ENCODE peak calls at places on chromosomes 3 and 15, in five cellular contexts. N is aorta, Y is IMR-90, P is ovary, B is PC-9. D is an unnamed sample.

GRCh38 chr3:15860014-15860934 is 62.5 kb upstream of the ANKRD28 start:
- DNase-seq in P (peak), B (peak), N (peak), Y (peak), D (no peak)

GRCh38 chr3:31543375-31543774 is 10.7 kb downstream of the STT3B start:
- DNase-seq in Y (peak), B (no peak), P (no peak), N (no peak), D (no peak)

GRCh38 chr3:13113346-13114335 is 40.4 kb upstream of the IQSEC1 start:
- DNase-seq in B (no peak), Y (no peak), N (peak), P (no peak), D (no peak)

GRCh38 chr3:70905496-70905895 is 593.1 kb upstream of the MDFIC2 start:
- DNase-seq in Y (no peak), B (no peak), N (no peak), P (no peak), D (no peak)

GRCh38 chr3:45153658-45154437 is 7.7 kb upstream of the CDCP1 start:
- DNase-seq in B (no peak), P (no peak), N (no peak), Y (peak), D (no peak)

GRCh38 chr3:188931531-188931930 is 240.2 kb upstream of the TPRG1 start:
- DNase-seq in N (no peak), B (no peak), P (no peak), Y (no peak), D (no peak)

GRCh38 chr15:90295270-90295648 is 29.8 kb downstream of the NGRN start:
- DNase-seq in N (no peak), P (no peak), B (no peak), Y (no peak), D (no peak)

GRCh38 chr3:99842826-99843589 is 25.3 kb downstream of the CMSS1 start:
- DNase-seq in Y (peak), B (no peak), N (no peak), P (no peak), D (no peak)

GRCh38 chr3:42937334-42937733 is 31.4 kb downstream of the ZNF662 start:
- DNase-seq in P (no peak), B (no peak), Y (no peak), N (no peak), D (no peak)

GRCh38 chr3:79651536-79652065 is 116.2 kb downstream of the ROBO1 start:
- DNase-seq in B (no peak), Y (no peak), N (no peak), P (no peak), D (no peak)

GRCh38 chr3:189900578-189900977 is 220.1 kb downstream of the P3H2 start:
- DNase-seq in B (no peak), P (no peak), Y (no peak), N (no peak), D (peak)

GRCh38 chr3:49020335-49021212 is 1.3 kb upstream of the NDUFAF3 start:
- DNase-seq in P (no peak), Y (no peak), N (peak), B (peak), D (no peak)

GRCh38 chr3:170868577-170869239 is 1.3 kb downstream of the RPL22L1 start:
- DNase-seq in N (no peak), Y (no peak), P (peak), B (no peak), D (no peak)

GRCh38 chr15:99177679-99178078 is 71.7 kb downstream of the TTC23 start:
- DNase-seq in B (no peak), Y (no peak), P (no peak), N (no peak), D (no peak)

GRCh38 chr3:195543642-195544536 is 764 bp upstream of the PPP1R2 start:
- DNase-seq in N (no peak), Y (no peak), B (no peak), P (peak), D (no peak)

GRCh38 chr3:194132465-194133358 is 3.2 kb upstream of the HES1 start:
- DNase-seq in P (no peak), Y (no peak), N (no peak), B (peak), D (no peak)

GRCh38 chr3:152835311-152836102 is 576 bp downstream of the P2RY1 start:
- DNase-seq in P (peak), N (peak), Y (peak), B (peak), D (no peak)

GRCh38 chr15:91289324-91289723 is 189.3 kb downstream of the SV2B start:
- DNase-seq in B (no peak), P (no peak), N (no peak), Y (no peak), D (no peak)

GRCh38 chr3:105490045-105490444 is 123.3 kb downstream of the ALCAM start:
- DNase-seq in N (no peak), P (no peak), Y (no peak), B (no peak), D (no peak)

GRCh38 chr3:143951351-143951971 is 20.2 kb upstream of the DIPK2A start:
- DNase-seq in P (no peak), N (no peak), B (peak), Y (peak), D (no peak)

GRCh38 chr3:109118584-109118983 is 650 bp upstream of the MORC1 start:
- DNase-seq in P (no peak), Y (no peak), B (no peak), N (no peak), D (no peak)

GRCh38 chr3:183582161-183582560 is 26.7 kb upstream of the KLHL6 start:
- DNase-seq in N (no peak), Y (no peak), B (no peak), P (no peak), D (no peak)
- H3K27ac ChIP-seq in N (no peak), Y (no peak), B (no peak), P (no peak), D (no peak)

GRCh38 chr3:27575509-27575908 is 91.3 kb upstream of the SLC4A7 start:
- DNase-seq in Y (no peak), P (no peak), B (no peak), N (no peak), D (no peak)
- H3K27ac ChIP-seq in Y (no peak), P (no peak), B (no peak), N (no peak), D (no peak)

GRCh38 chr15:64503640-64504039 is 43.3 kb downstream of the ZNF609 start:
- DNase-seq in P (no peak), Y (no peak), N (no peak), B (no peak), D (no peak)

GRCh38 chr15:64501396-64501716 is 41.0 kb downstream of the ZNF609 start:
- DNase-seq in B (no peak), P (no peak), Y (no peak), N (no peak), D (no peak)

GRCh38 chr15:64500695-64501395 is 40.5 kb downstream of the ZNF609 start:
- DNase-seq in P (no peak), B (no peak), N (no peak), Y (no peak), D (no peak)

GRCh38 chr15:64502537-64502936 is 42.2 kb downstream of the ZNF609 start:
- DNase-seq in P (no peak), Y (peak), B (no peak), N (no peak), D (no peak)

GRCh38 chr15:64503197-64503596 is 42.8 kb downstream of the ZNF609 start:
- DNase-seq in P (no peak), Y (peak), N (no peak), B (no peak), D (no peak)
- H3K27ac ChIP-seq in P (no peak), Y (peak), N (no peak), B (no peak), D (no peak)

GRCh38 chr3:28206479-28206878 is 34.9 kb upstream of the CMC1 start:
- DNase-seq in Y (no peak), P (no peak), B (no peak), N (no peak), D (no peak)
- H3K27ac ChIP-seq in Y (no peak), P (no peak), B (no peak), N (no peak), D (no peak)